ENCODE peak calls at places on chromosomes 1 and 21, in nine cellular contexts. G is AG09309, I is MM.1S, X is kidney, F is cardiac fibroblast, Q is fibroblast of lung, C is uterus, Y is neural progenitor cell, R is keratinocyte. S is an unnamed sample.

GRCh38 chr1:93056214-93056613 is 22.9 kb upstream of the MTF2 start:
- DNase-seq in G (no peak), I (peak; percentile 13), Q (peak; percentile 53), Y (peak; percentile 83), X (no peak), R (no peak), C (no peak), F (peak; percentile 55), S (peak; percentile 47)

GRCh38 chr1:212368073-212368484 is 46.6 kb downstream of the PACC1 start:
- DNase-seq in F (peak; percentile 88), C (peak; percentile 24), X (no peak), Q (peak; percentile 81), I (peak; percentile 80), R (peak; percentile 61), G (peak; percentile 43), Y (peak; percentile 84), S (peak; percentile 86)

GRCh38 chr1:35790670-35791069 is 17.1 kb upstream of the AGO4 start:
- DNase-seq in F (no peak), Y (no peak), C (no peak), Q (no peak), I (no peak), G (no peak), R (no peak), X (no peak), S (no peak)

GRCh38 chr1:35044406-35044805 is 12.7 kb upstream of the ZMYM6 start:
- DNase-seq in F (no peak), X (no peak), G (no peak), I (no peak), Y (no peak), C (no peak), Q (no peak), R (no peak), S (no peak)

GRCh38 chr21:45557611-45558043 is 15.4 kb upstream of the SLC19A1 start:
- DNase-seq in Q (no peak), Y (no peak), R (no peak), X (peak; percentile 61), I (no peak), F (no peak), C (no peak), G (no peak), S (no peak)

GRCh38 chr1:65059930-65060538 is 88.0 kb upstream of the AK4 start:
- DNase-seq in X (no peak), I (peak; percentile 55), Q (peak; percentile 72), C (no peak), G (no peak), R (no peak), F (peak; percentile 75), Y (peak; percentile 7), S (peak; percentile 68)

GRCh38 chr1:1182491-1183220 is 9.0 kb downstream of the TTLL10 start:
- DNase-seq in Q (no peak), F (no peak), Y (peak; percentile 1), G (no peak), X (peak; percentile 66), I (no peak), C (no peak), R (no peak), S (no peak)

GRCh38 chr1:6757719-6758435 is 27.4 kb upstream of the CAMTA1 start:
- DNase-seq in G (no peak), F (no peak), C (no peak), R (no peak), Y (no peak), Q (no peak), X (no peak), I (no peak), S (peak; percentile 33)

GRCh38 chr1:26555550-26555981 is 26.0 kb downstream of the RPS6KA1 start:
- DNase-seq in X (no peak), G (no peak), C (no peak), Q (no peak), R (no peak), Y (no peak), I (no peak), F (peak; percentile 46), S (peak; percentile 40)

GRCh38 chr21:34363733-34364132 is at the start of gene KCNE2:
- DNase-seq in F (no peak), G (no peak), C (no peak), Q (no peak), I (no peak), Y (no peak), X (no peak), R (no peak), S (no peak)

GRCh38 chr1:220887202-220887867 is 8.1 kb downstream of the HLX start:
- DNase-seq in Y (peak; percentile 76), Q (no peak), C (no peak), G (no peak), F (no peak), I (no peak), X (peak; percentile 76), R (no peak), S (no peak)

GRCh38 chr1:55334797-55335196 is 119.6 kb upstream of the USP24 start:
- DNase-seq in F (no peak), X (no peak), R (no peak), G (no peak), Q (no peak), C (no peak), Y (no peak), I (no peak), S (no peak)

GRCh38 chr1:240030236-240030635 is 61.4 kb upstream of the FMN2 start:
- DNase-seq in R (no peak), I (no peak), Q (no peak), X (no peak), F (no peak), Y (no peak), G (peak; percentile 17), C (no peak), S (no peak)

GRCh38 chr1:151832318-151832984 is 849 bp upstream of the RORC start:
- DNase-seq in G (peak; percentile 31), I (no peak), Q (peak; percentile 52), R (no peak), F (peak; percentile 53), Y (no peak), X (peak; percentile 95), C (peak; percentile 33), S (peak; percentile 45)

GRCh38 chr1:202160377-202160940 is at the start of gene PTPN7:
- DNase-seq in I (peak; percentile 86), R (no peak), G (no peak), Y (no peak), Q (no peak), F (no peak), X (no peak), C (no peak), S (no peak)

GRCh38 chr1:198908995-198909394 is 270.2 kb downstream of the PTPRC start:
- DNase-seq in Y (no peak), R (no peak), G (no peak), C (no peak), X (no peak), Q (no peak), F (no peak), I (no peak), S (no peak)

GRCh38 chr21:25691931-25692330 is 42.8 kb downstream of the ATP5PF start:
- DNase-seq in F (no peak), Q (peak; percentile 53), Y (no peak), R (no peak), I (no peak), C (no peak), X (no peak), G (no peak), S (no peak)

GRCh38 chr1:19165501-19165900 is 44.6 kb downstream of the UBR4 start:
- DNase-seq in X (no peak), C (peak; percentile 66), G (no peak), F (no peak), R (no peak), Y (no peak), I (no peak), Q (no peak), S (peak; percentile 26)

GRCh38 chr1:228317891-228318810 is 88.5 kb downstream of the TRIM11 start:
- DNase-seq in Y (no peak), I (no peak), G (no peak), C (no peak), X (no peak), Q (no peak), F (no peak), R (no peak), S (no peak)

GRCh38 chr21:38933731-38934130 is 128.0 kb downstream of the ETS2 start:
- DNase-seq in Q (no peak), R (no peak), Y (no peak), I (no peak), X (no peak), C (no peak), G (no peak), F (no peak), S (no peak)

GRCh38 chr1:145997156-145998023 is 1.0 kb upstream of the TXNIP start:
- DNase-seq in R (no peak), I (peak; percentile 68), X (peak; percentile 86), Y (no peak), Q (no peak), F (peak; percentile 46), C (peak; percentile 74), G (no peak), S (peak; percentile 48)

GRCh38 chr1:41957568-41957967 is 38.8 kb upstream of the HIVEP3 start:
- DNase-seq in Y (no peak), Q (no peak), G (peak; percentile 55), F (peak; percentile 90), X (no peak), I (no peak), R (no peak), C (no peak), S (peak; percentile 80)

GRCh38 chr1:26848947-26849774 is 13.8 kb upstream of the SFN start:
- DNase-seq in C (peak; percentile 72), R (no peak), G (peak; percentile 69), Q (peak; percentile 77), X (peak; percentile 96), Y (no peak), I (no peak), F (peak; percentile 94), S (peak; percentile 94)

GRCh38 chr1:186987769-186988168 is 159.0 kb downstream of the PLA2G4A start:
- DNase-seq in G (no peak), F (no peak), C (no peak), R (no peak), Q (no peak), X (no peak), Y (no peak), I (no peak), S (no peak)
- TF ChIP-seq CTCF in G (peak; percentile 23), F (peak; percentile 17), C (no peak), R (peak; percentile 5), Q (peak; percentile 35), X (no peak), Y (peak; percentile 45), I (no peak), S (peak; percentile 33)

GRCh38 chr1:29133861-29134694 is 10.4 kb upstream of the TMEM200B start:
- DNase-seq in X (no peak), G (no peak), Y (no peak), C (no peak), Q (no peak), I (no peak), R (no peak), F (no peak), S (no peak)
- H3K4me3 ChIP-seq in X (no peak overlapping the region), G (no peak overlapping the region), Y (no peak overlapping the region), C (no peak overlapping the region), Q (no peak overlapping the region), I (no peak overlapping the region), R (no peak overlapping the region), F (no peak overlapping the region), S (no peak overlapping the region)

GRCh38 chr1:3453891-3454810 is at the start of gene ARHGEF16:
- DNase-seq in I (peak; percentile 23), R (no peak), Q (peak; percentile 12), Y (peak; percentile 91), G (no peak), X (peak; percentile 94), C (no peak), F (peak; percentile 28), S (peak; percentile 12)
- TF ChIP-seq CTCF in I (peak; percentile 23), R (peak; percentile 39), Q (no peak), Y (peak; percentile 58), G (peak; percentile 15), X (peak; percentile 38), C (no peak), F (peak; percentile 15), S (no peak)

GRCh38 chr21:17819878-17820232 is 699 bp upstream of the C21orf91 start:
- DNase-seq in R (no peak), Y (no peak), C (no peak), Q (no peak), X (no peak), I (peak; percentile 80), G (no peak), F (no peak), S (no peak)
- H3K4me3 ChIP-seq in R (peak overlapping the region; percentile 91), Y (peak overlapping the region; percentile 91), C (peak overlapping the region; percentile 70), Q (peak overlapping the region; percentile 82), X (peak overlapping the region; percentile 91), I (peak overlapping the region; percentile 90), G (peak overlapping the region; percentile 84), F (peak overlapping the region; percentile 73), S (peak overlapping the region; percentile 70)

S was measured in fibroblast of mammary gland.